ENCODE peak calls at places on chromosomes 13 and 19, in six cellular contexts. One of them, this sample, is unnamed.

GRCh38 chr19:409006-409514 is at the start of gene C2CD4C:
- DNase-seq in GDM1: no peak
- DNase-seq in stimulated activated CD4-positive, alpha-beta T cell treated with anti-CD3 and anti-CD28 coated beads, Interleukin-4, amount 100 ng/mL, for 4 hours: peak; percentile 42
- DNase-seq in NCI-H1417: peak; percentile 22
- DNase-seq in NCI-H146: peak; percentile 43
- DNase-seq in tibial artery: peak; percentile 50
- DNase-seq in this sample: no peak

GRCh38 chr13:51623473-51623872 is 39.2 kb downstream of the WDFY2 start:
- DNase-seq in NCI-H1417: no peak
- DNase-seq in GDM1: no peak
- DNase-seq in NCI-H146: no peak
- DNase-seq in stimulated activated CD4-positive, alpha-beta T cell treated with anti-CD3 and anti-CD28 coated beads, Interleukin-4, amount 100 ng/mL, for 4 hours: no peak
- DNase-seq in tibial artery: no peak
- DNase-seq in this sample: no peak

GRCh38 chr19:16442386-16443276 is 29.1 kb downstream of the EPS15L1 start:
- DNase-seq in stimulated activated CD4-positive, alpha-beta T cell treated with anti-CD3 and anti-CD28 coated beads, Interleukin-4, amount 100 ng/mL, for 4 hours: no peak
- DNase-seq in NCI-H146: peak; percentile 87
- DNase-seq in NCI-H1417: peak; percentile 19
- DNase-seq in GDM1: no peak
- DNase-seq in tibial artery: no peak
- DNase-seq in this sample: no peak

GRCh38 chr19:1503925-1504430 is 8.8 kb downstream of the ADAMTSL5 start:
- DNase-seq in stimulated activated CD4-positive, alpha-beta T cell treated with anti-CD3 and anti-CD28 coated beads, Interleukin-4, amount 100 ng/mL, for 4 hours: no peak
- DNase-seq in NCI-H1417: no peak
- DNase-seq in GDM1: no peak
- DNase-seq in tibial artery: no peak
- DNase-seq in NCI-H146: no peak
- DNase-seq in this sample: no peak

GRCh38 chr19:1468274-1469199 is 10.5 kb downstream of the C19orf25 start:
- DNase-seq in NCI-H146: no peak
- DNase-seq in GDM1: no peak
- DNase-seq in NCI-H1417: no peak
- DNase-seq in tibial artery: no peak
- DNase-seq in stimulated activated CD4-positive, alpha-beta T cell treated with anti-CD3 and anti-CD28 coated beads, Interleukin-4, amount 100 ng/mL, for 4 hours: peak; percentile 55
- DNase-seq in this sample: no peak

GRCh38 chr19:28602675-28603298 is 610.2 kb downstream of the UQCRFS1 start:
- DNase-seq in tibial artery: no peak
- DNase-seq in NCI-H1417: no peak
- DNase-seq in stimulated activated CD4-positive, alpha-beta T cell treated with anti-CD3 and anti-CD28 coated beads, Interleukin-4, amount 100 ng/mL, for 4 hours: no peak
- DNase-seq in NCI-H146: no peak
- DNase-seq in GDM1: no peak
- DNase-seq in this sample: no peak

GRCh38 chr13:102555914-102556553 is 40.8 kb upstream of the TPP2 start:
- DNase-seq in NCI-H146: peak; percentile 52
- DNase-seq in NCI-H1417: peak; percentile 84
- DNase-seq in GDM1: peak; percentile 20
- DNase-seq in tibial artery: no peak
- DNase-seq in stimulated activated CD4-positive, alpha-beta T cell treated with anti-CD3 and anti-CD28 coated beads, Interleukin-4, amount 100 ng/mL, for 4 hours: no peak
- DNase-seq in this sample: no peak

GRCh38 chr19:49895566-49896297 is 955 bp downstream of the IL4I1 start:
- DNase-seq in GDM1: no peak
- DNase-seq in NCI-H146: no peak
- DNase-seq in NCI-H1417: no peak
- DNase-seq in tibial artery: no peak
- DNase-seq in stimulated activated CD4-positive, alpha-beta T cell treated with anti-CD3 and anti-CD28 coated beads, Interleukin-4, amount 100 ng/mL, for 4 hours: peak; percentile 30
- DNase-seq in this sample: no peak

GRCh38 chr13:50365683-50366391 is 350.6 kb downstream of the KCNRG start:
- DNase-seq in NCI-H146: peak; percentile 84
- DNase-seq in tibial artery: no peak
- DNase-seq in NCI-H1417: peak; percentile 54
- DNase-seq in stimulated activated CD4-positive, alpha-beta T cell treated with anti-CD3 and anti-CD28 coated beads, Interleukin-4, amount 100 ng/mL, for 4 hours: peak; percentile 12
- DNase-seq in GDM1: no peak
- DNase-seq in this sample: peak; percentile 26

GRCh38 chr13:49481788-49482187 is 14.0 kb upstream of the PHF11 start:
- DNase-seq in stimulated activated CD4-positive, alpha-beta T cell treated with anti-CD3 and anti-CD28 coated beads, Interleukin-4, amount 100 ng/mL, for 4 hours: no peak
- DNase-seq in NCI-H146: no peak
- DNase-seq in NCI-H1417: no peak
- DNase-seq in tibial artery: no peak
- DNase-seq in GDM1: no peak
- DNase-seq in this sample: no peak

GRCh38 chr13:45373116-45373606 is 32.2 kb upstream of the TPT1 start:
- DNase-seq in GDM1: no peak
- DNase-seq in stimulated activated CD4-positive, alpha-beta T cell treated with anti-CD3 and anti-CD28 coated beads, Interleukin-4, amount 100 ng/mL, for 4 hours: no peak
- DNase-seq in tibial artery: no peak
- DNase-seq in NCI-H1417: no peak
- DNase-seq in NCI-H146: no peak
- DNase-seq in this sample: no peak

GRCh38 chr19:43496960-43497359 is 7.6 kb downstream of the PHLDB3 start:
- DNase-seq in NCI-H1417: no peak
- DNase-seq in NCI-H146: no peak
- DNase-seq in tibial artery: no peak
- DNase-seq in stimulated activated CD4-positive, alpha-beta T cell treated with anti-CD3 and anti-CD28 coated beads, Interleukin-4, amount 100 ng/mL, for 4 hours: no peak
- DNase-seq in GDM1: no peak
- DNase-seq in this sample: no peak

This sample was measured in stimulated activated naive B cell treated with anti-CD40 and anti-IgM and Interleukin-4, amounts not matched to agents 10 μg/mL and 1 μg/mL and 100 μg/mL, for 72 hours.